ENCODE peak calls at places on chromosome 17, in eight cellular contexts. U, C, R, Y, F, W, L and O are unnamed samples.

GRCh38 chr17:48952904-48953303 is 8.3 kb upstream of the SNF8 start:
- DNase-seq in R (no peak), U (no peak), W (peak), L (no peak), F (no peak), C (no peak), Y (no peak), O (no peak)

GRCh38 chr17:2102931-2103398 is 48.1 kb downstream of the HIC1 start:
- DNase-seq in F (no peak), C (peak), Y (no peak), W (no peak), L (no peak), R (no peak), U (no peak), O (no peak)

GRCh38 chr17:49360796-49361128 is 1.3 kb downstream of the ZNF652 start:
- DNase-seq in Y (no peak), W (no peak), C (no peak), L (no peak), F (no peak), R (no peak), U (no peak), O (no peak)

GRCh38 chr17:31550389-31551056 is 159.0 kb downstream of the RAB11FIP4 start:
- DNase-seq in Y (peak), C (no peak), L (no peak), F (no peak), W (no peak), U (no peak), R (no peak), O (no peak)

GRCh38 chr17:80781188-80781577 is 210.5 kb upstream of the CHMP6 start:
- DNase-seq in W (no peak), C (no peak), L (no peak), U (no peak), R (no peak), F (no peak), Y (no peak), O (no peak)

GRCh38 chr17:1072551-1072961 is 75.6 kb downstream of the TIMM22 start:
- DNase-seq in W (no peak), U (no peak), R (no peak), F (no peak), L (no peak), C (no peak), Y (no peak), O (no peak)

GRCh38 chr17:32998893-32999240 is 7.2 kb downstream of the SPACA3 start:
- DNase-seq in U (no peak), L (no peak), C (peak), Y (no peak), W (no peak), R (no peak), F (no peak), O (no peak)

GRCh38 chr17:80783461-80783860 is 208.2 kb upstream of the CHMP6 start:
- DNase-seq in Y (no peak), W (no peak), F (no peak), R (no peak), U (no peak), L (no peak), C (no peak), O (no peak)

GRCh38 chr17:2912754-2913153 is 116.5 kb downstream of the RAP1GAP2 start:
- DNase-seq in L (no peak), Y (no peak), W (no peak), C (no peak), U (no peak), R (no peak), F (no peak), O (no peak)

GRCh38 chr17:9217151-9218067 is 196.1 kb downstream of the NTN1 start:
- DNase-seq in F (no peak), C (no peak), Y (no peak), R (no peak), W (no peak), L (peak), U (no peak), O (no peak)

GRCh38 chr17:2002767-2003329 is 22.3 kb downstream of the RTN4RL1 start:
- DNase-seq in F (no peak), C (no peak), Y (no peak), W (no peak), R (no peak), L (no peak), U (no peak), O (no peak)

GRCh38 chr17:72164340-72164739 is 43.5 kb downstream of the SOX9 start:
- DNase-seq in C (no peak), U (no peak), Y (no peak), R (no peak), F (no peak), W (no peak), L (no peak), O (no peak)

GRCh38 chr17:31492880-31493655 is 101.6 kb downstream of the RAB11FIP4 start:
- DNase-seq in Y (no peak), W (peak), U (peak), L (no peak), F (no peak), C (no peak), R (no peak), O (no peak)

GRCh38 chr17:44761932-44762810 is 3.4 kb downstream of the ADAM11 start:
- DNase-seq in W (no peak), U (no peak), C (no peak), F (no peak), L (no peak), R (no peak), Y (no peak), O (no peak)

GRCh38 chr17:82838386-82839063 is 1.3 kb downstream of the ZNF750 start:
- DNase-seq in U (no peak), C (no peak), L (peak), W (no peak), F (no peak), R (no peak), Y (no peak), O (no peak)

GRCh38 chr17:79633937-79634813 is 23.3 kb upstream of the RBFOX3 start:
- DNase-seq in Y (no peak), W (no peak), F (no peak), C (no peak), U (no peak), L (no peak), R (no peak), O (no peak)

GRCh38 chr17:58096892-58097291 is 13.7 kb downstream of the DYNLL2 start:
- DNase-seq in Y (no peak), F (peak), R (no peak), C (no peak), W (no peak), L (no peak), U (no peak), O (no peak)

GRCh38 chr17:29251969-29252866 is 5.6 kb downstream of the CRYBA1 start:
- DNase-seq in R (no peak), W (no peak), C (no peak), Y (peak), U (peak), F (peak), L (no peak), O (peak)

GRCh38 chr17:7889166-7889584 is 586 bp downstream of the CHD3 start:
- DNase-seq in R (no peak), Y (peak), C (peak), L (peak), F (peak), W (no peak), U (no peak), O (no peak)

GRCh38 chr17:47929218-47930000 is 12.0 kb upstream of the PNPO start:
- DNase-seq in Y (no peak), F (no peak), C (no peak), L (no peak), U (no peak), R (no peak), W (no peak), O (no peak)

GRCh38 chr17:71363661-71364060 is 757.2 kb upstream of the SOX9 start:
- DNase-seq in L (no peak), F (no peak), R (no peak), Y (no peak), C (no peak), W (no peak), U (no peak), O (no peak)

GRCh38 chr17:36746654-36747053 is 145.3 kb downstream of the MRM1 start:
- DNase-seq in Y (no peak), L (no peak), U (no peak), W (no peak), C (no peak), R (no peak), F (no peak), O (no peak)

GRCh38 chr17:55265434-55266021 is 768 bp downstream of the HLF start:
- DNase-seq in F (peak), W (no peak), R (no peak), L (no peak), U (no peak), C (no peak), Y (no peak), O (no peak)

GRCh38 chr17:55264640-55265298 is at the start of gene HLF:
- DNase-seq in L (peak), C (peak), W (no peak), U (peak), R (peak), Y (peak), F (peak), O (no peak)

GRCh38 chr17:55264273-55264639 is 504 bp upstream of the HLF start:
- DNase-seq in Y (no peak), L (no peak), R (no peak), U (no peak), F (peak), W (no peak), C (no peak), O (no peak)

GRCh38 chr17:55261311-55261710 is 3.4 kb upstream of the HLF start:
- DNase-seq in Y (no peak), U (no peak), L (no peak), F (no peak), C (no peak), W (no peak), R (no peak), O (no peak)

DNA sequence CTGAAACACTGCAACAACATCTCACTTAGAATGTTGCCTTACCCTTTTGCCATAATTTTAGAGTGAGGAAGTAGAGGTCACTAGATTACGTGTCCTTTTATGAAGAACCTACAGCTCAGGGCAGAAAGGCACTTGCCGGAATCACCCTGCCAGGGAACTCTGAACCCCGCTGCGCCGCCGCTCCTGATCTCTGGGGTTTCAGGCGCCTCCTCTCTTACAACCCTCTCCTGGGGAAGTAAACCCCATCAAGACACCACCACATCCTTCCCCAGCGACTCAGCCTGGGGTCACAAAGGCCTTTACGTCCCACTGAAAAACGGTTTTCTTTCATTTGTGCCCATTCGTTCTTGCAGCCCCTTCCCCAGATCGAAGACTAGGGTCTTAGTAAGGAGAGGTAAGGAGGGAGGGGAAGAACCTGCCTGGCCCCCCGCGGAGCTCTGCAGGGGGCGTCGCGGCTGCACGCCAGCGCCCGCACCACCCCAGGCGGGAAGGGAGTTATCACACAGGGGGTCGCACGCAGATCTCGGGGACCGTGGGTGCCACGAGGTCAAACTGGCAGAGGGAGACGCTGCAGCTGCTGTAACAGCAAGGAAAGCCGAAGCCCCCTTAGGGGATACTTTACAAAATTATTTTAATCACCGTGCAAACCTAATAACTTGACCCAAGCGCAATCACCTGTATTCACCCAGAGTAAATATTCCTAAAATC is 1.0 kb upstream of the HLF start:
- DNase-seq in W (no peak), C (no peak), L (no peak), R (no peak), Y (no peak), U (no peak), F (peak), O (no peak)
- TF ChIP-seq EZH2 in W (no peak), C (no peak), L (no peak), R (no peak), Y (peak), U (no peak), F (peak), O (no peak)

DNA sequence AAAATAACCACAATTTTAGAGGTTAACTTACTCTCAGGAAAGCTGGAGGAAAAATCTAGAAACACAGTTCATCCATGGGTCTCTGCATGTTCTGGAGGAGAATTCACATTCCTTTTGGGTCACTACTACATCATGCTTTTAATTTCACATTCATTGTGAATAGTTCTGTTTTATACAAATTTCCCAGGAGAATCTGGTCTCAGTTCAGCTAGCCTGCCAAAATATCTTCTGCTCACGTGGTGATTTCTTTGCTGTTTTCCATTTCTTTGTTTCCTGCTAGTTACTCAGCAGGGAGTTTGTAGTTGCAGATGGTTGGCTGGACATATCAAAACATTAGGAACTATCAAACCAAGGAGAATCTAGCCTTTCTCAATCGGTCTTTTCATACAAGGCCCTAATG is at the start of gene ABCA9:
- DNase-seq in C (no peak), F (no peak), W (no peak), U (no peak), Y (peak), L (no peak), R (no peak), O (no peak)
- TF ChIP-seq POLR2AphosphoS5 in C (no peak), F (no peak), W (no peak), U (no peak), Y (no peak), L (no peak), R (no peak), O (no peak)

GRCh38 chr17:39105705-39106104 is 45.7 kb downstream of the PLXDC1 start:
- DNase-seq in R (no peak), U (no peak), F (peak), W (no peak), C (no peak), L (no peak), Y (no peak), O (no peak)
- TF ChIP-seq EZH2 in R (no peak), U (no peak), F (no peak), W (no peak), C (no peak), L (no peak), Y (no peak), O (no peak)

DNA sequence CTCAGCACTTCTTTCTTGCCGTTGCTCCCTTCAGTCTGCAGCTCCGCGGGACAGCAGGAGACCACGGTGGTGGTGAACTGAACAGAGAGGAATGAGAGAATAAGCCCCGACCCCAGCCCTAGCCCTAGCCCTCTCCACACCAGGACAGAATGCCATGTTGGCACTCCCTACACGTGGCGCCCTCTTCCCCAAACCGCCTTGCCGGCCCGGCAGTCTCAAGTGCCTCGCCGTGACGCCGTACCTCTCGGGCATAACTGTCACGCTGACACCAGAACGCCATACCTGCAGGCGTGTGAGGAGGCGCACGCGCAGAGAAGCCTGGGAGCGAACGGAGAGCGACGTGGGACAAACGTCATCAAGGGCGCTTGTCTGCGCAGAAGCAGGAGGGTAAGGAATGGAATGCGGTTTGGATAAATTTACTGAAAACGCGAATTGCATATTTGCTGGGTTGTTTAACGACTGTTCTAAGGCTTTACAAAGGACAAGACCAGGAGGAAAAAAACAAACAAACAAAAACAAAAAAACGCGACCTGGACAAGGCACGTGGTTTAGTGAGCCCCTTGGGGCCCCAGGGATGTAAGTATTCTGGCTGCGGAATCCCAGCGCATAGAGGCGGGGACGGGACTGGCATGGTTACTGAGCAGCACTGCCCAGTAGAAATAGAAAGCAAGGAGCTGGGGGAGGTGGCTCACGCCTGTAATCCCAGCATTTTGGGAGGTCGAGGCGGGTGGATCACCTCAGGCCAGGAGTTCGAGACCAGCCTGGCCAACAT is at the start of gene AARSD1:
- DNase-seq in W (peak), F (peak), Y (peak), C (peak), L (peak), R (peak), U (peak), O (peak)
- TF ChIP-seq POLR2AphosphoS5 in W (peak), F (peak), Y (peak), C (peak), L (peak), R (peak), U (peak), O (peak)

DNA sequence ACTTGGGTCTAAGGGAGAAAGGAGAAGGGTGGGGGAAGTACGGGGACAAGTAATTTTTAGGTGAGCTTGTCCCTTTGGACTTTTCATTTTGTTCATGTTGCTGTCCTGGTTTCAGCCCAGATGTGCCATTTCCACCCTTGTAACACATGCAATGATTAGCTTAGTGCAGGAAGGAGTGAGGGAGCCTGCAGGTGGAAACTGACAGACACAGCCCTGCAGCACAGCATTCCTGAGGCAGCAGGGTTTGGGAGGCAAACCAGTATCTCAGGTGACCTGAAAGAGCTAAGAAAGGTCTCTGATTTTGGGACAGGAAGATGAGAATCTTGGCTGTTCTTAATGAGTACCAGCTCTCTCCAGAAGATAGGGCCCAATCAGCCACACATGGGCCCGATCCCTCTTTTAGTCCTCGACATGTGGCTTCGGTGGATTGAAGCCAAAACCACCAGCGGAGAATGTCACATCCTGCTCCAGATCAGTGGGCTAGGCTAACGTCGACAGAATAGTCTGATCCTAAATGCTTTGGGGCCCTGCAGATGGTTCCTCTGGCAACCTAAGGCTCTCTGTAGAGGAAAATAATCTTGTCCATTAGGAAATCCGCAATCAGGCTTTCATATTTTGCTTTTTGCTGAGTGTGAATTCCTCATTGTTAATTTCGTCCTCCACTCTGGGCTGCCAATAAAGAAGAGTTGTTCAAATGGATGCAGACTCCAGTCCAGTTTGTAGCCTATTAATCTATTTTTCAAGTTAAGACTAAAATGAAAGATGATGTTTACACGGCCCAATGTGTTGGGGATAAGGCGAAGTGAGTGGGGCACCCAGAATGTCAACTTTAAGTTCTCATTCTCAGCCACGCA is 3.8 kb upstream of the RNF157 start:
- DNase-seq in C (no peak), U (no peak), L (no peak), F (no peak), W (no peak), Y (no peak), R (no peak), O (no peak)
- TF ChIP-seq EZH2 in C (no peak), U (no peak), L (no peak), F (no peak), W (no peak), Y (no peak), R (no peak), O (no peak)